ENCODE peak calls at places on chromosomes 2 and 18, in seven cellular contexts. One of them, this sample, is unnamed.

GRCh38 chr2:67322361-67323001 is 74.7 kb upstream of the ETAA1 start:
- DNase-seq in adrenal gland: peak
- DNase-seq in spleen: no peak
- DNase-seq in sigmoid colon: peak
- DNase-seq in A549: peak
- DNase-seq in breast epithelium: no peak
- DNase-seq in uterus: peak
- DNase-seq in this sample: no peak

GRCh38 chr2:182946949-182947348 is 80.5 kb upstream of the FRZB start:
- DNase-seq in uterus: no peak
- DNase-seq in A549: no peak
- DNase-seq in adrenal gland: no peak
- DNase-seq in spleen: no peak
- DNase-seq in breast epithelium: no peak
- DNase-seq in sigmoid colon: no peak
- DNase-seq in this sample: no peak

GRCh38 chr18:25136416-25137132 is 215.4 kb downstream of the ZNF521 start:
- DNase-seq in breast epithelium: no peak
- DNase-seq in sigmoid colon: no peak
- DNase-seq in adrenal gland: peak
- DNase-seq in A549: no peak
- DNase-seq in spleen: no peak
- DNase-seq in uterus: no peak
- DNase-seq in this sample: no peak

GRCh38 chr2:70104231-70105111 is 17.2 kb downstream of the PCBP1 start:
- DNase-seq in adrenal gland: peak
- DNase-seq in uterus: peak
- DNase-seq in spleen: no peak
- DNase-seq in A549: no peak
- DNase-seq in sigmoid colon: peak
- DNase-seq in breast epithelium: no peak
- DNase-seq in this sample: no peak

GRCh38 chr2:102233132-102233884 is 46.5 kb downstream of the IL1RL2 start:
- DNase-seq in adrenal gland: no peak
- DNase-seq in breast epithelium: no peak
- DNase-seq in uterus: no peak
- DNase-seq in sigmoid colon: no peak
- DNase-seq in A549: no peak
- DNase-seq in spleen: no peak
- DNase-seq in this sample: no peak

GRCh38 chr2:39492095-39492590 is 55.1 kb upstream of the MAP4K3 start:
- DNase-seq in sigmoid colon: no peak
- DNase-seq in uterus: no peak
- DNase-seq in adrenal gland: no peak
- DNase-seq in breast epithelium: no peak
- DNase-seq in A549: peak
- DNase-seq in spleen: no peak
- DNase-seq in this sample: no peak

GRCh38 chr2:27086722-27087446 is at the start of gene KHK:
- DNase-seq in A549: peak
- DNase-seq in adrenal gland: peak
- DNase-seq in sigmoid colon: peak
- DNase-seq in uterus: peak
- DNase-seq in breast epithelium: peak
- DNase-seq in spleen: peak
- DNase-seq in this sample: peak

GRCh38 chr2:9993490-9994165 is 42.1 kb downstream of the GRHL1 start:
- DNase-seq in adrenal gland: no peak
- DNase-seq in sigmoid colon: peak
- DNase-seq in breast epithelium: no peak
- DNase-seq in A549: no peak
- DNase-seq in spleen: no peak
- DNase-seq in uterus: no peak
- DNase-seq in this sample: peak

GRCh38 chr18:76374330-76375281 is 120.4 kb downstream of the ZNF516 start:
- DNase-seq in spleen: no peak
- DNase-seq in sigmoid colon: no peak
- DNase-seq in A549: no peak
- DNase-seq in breast epithelium: no peak
- DNase-seq in adrenal gland: no peak
- DNase-seq in uterus: no peak
- DNase-seq in this sample: no peak

GRCh38 chr2:180705122-180705521 is 275.3 kb upstream of the UBE2E3 start:
- DNase-seq in A549: no peak
- DNase-seq in spleen: no peak
- DNase-seq in sigmoid colon: no peak
- DNase-seq in breast epithelium: no peak
- DNase-seq in adrenal gland: no peak
- DNase-seq in uterus: no peak
- DNase-seq in this sample: no peak

GRCh38 chr2:47767497-47767844 is 15.5 kb upstream of the MSH6 start:
- DNase-seq in breast epithelium: no peak
- DNase-seq in adrenal gland: no peak
- DNase-seq in A549: no peak
- DNase-seq in spleen: no peak
- DNase-seq in sigmoid colon: no peak
- DNase-seq in uterus: no peak
- DNase-seq in this sample: no peak

GRCh38 chr2:15772196-15772595 is 168.2 kb upstream of the MYCN start:
- DNase-seq in spleen: no peak
- DNase-seq in uterus: no peak
- DNase-seq in breast epithelium: no peak
- DNase-seq in A549: no peak
- DNase-seq in sigmoid colon: no peak
- DNase-seq in adrenal gland: no peak
- DNase-seq in this sample: no peak

GRCh38 chr2:176174850-176175728 is 13.4 kb upstream of the HOXD1 start:
- DNase-seq in breast epithelium: no peak
- DNase-seq in adrenal gland: peak
- DNase-seq in spleen: no peak
- DNase-seq in sigmoid colon: no peak
- DNase-seq in uterus: peak
- DNase-seq in A549: no peak
- DNase-seq in this sample: no peak

GRCh38 chr18:31497711-31498449 is at the start of gene DSG2:
- DNase-seq in uterus: peak
- DNase-seq in adrenal gland: peak
- DNase-seq in sigmoid colon: peak
- DNase-seq in A549: peak
- DNase-seq in spleen: peak
- DNase-seq in breast epithelium: peak
- DNase-seq in this sample: no peak

GRCh38 chr18:77013777-77014525 is 118.6 kb downstream of the MBP start:
- DNase-seq in spleen: no peak
- DNase-seq in sigmoid colon: peak
- DNase-seq in adrenal gland: peak
- DNase-seq in A549: no peak
- DNase-seq in breast epithelium: peak
- DNase-seq in uterus: peak
- DNase-seq in this sample: peak

GRCh38 chr2:96437512-96437911 is 67.6 kb downstream of the NEURL3 start:
- DNase-seq in breast epithelium: no peak
- DNase-seq in uterus: no peak
- DNase-seq in spleen: no peak
- DNase-seq in A549: no peak
- DNase-seq in adrenal gland: no peak
- DNase-seq in sigmoid colon: no peak
- DNase-seq in this sample: no peak

GRCh38 chr2:147288131-147288530 is 556.7 kb upstream of the ACVR2A start:
- DNase-seq in breast epithelium: no peak
- DNase-seq in sigmoid colon: no peak
- DNase-seq in adrenal gland: no peak
- DNase-seq in A549: no peak
- DNase-seq in spleen: no peak
- DNase-seq in uterus: no peak
- DNase-seq in this sample: no peak

GRCh38 chr2:44708646-44709000 is 232.9 kb upstream of the SIX3 start:
- DNase-seq in A549: no peak
- DNase-seq in breast epithelium: no peak
- DNase-seq in spleen: no peak
- DNase-seq in uterus: no peak
- DNase-seq in adrenal gland: no peak
- DNase-seq in sigmoid colon: no peak
- DNase-seq in this sample: no peak

GRCh38 chr18:3510896-3511295 is 60.9 kb downstream of the TGIF1 start:
- DNase-seq in sigmoid colon: no peak
- DNase-seq in A549: no peak
- DNase-seq in uterus: no peak
- DNase-seq in spleen: no peak
- DNase-seq in breast epithelium: no peak
- DNase-seq in adrenal gland: no peak
- DNase-seq in this sample: no peak

GRCh38 chr2:12059616-12060441 is 313.4 kb downstream of the LPIN1 start:
- DNase-seq in sigmoid colon: no peak
- DNase-seq in spleen: no peak
- DNase-seq in A549: no peak
- DNase-seq in uterus: no peak
- DNase-seq in breast epithelium: no peak
- DNase-seq in adrenal gland: no peak
- DNase-seq in this sample: no peak

GRCh38 chr18:3995476-3996102 is 459.5 kb downstream of the DLGAP1 start:
- DNase-seq in spleen: no peak
- DNase-seq in sigmoid colon: no peak
- DNase-seq in uterus: peak
- DNase-seq in adrenal gland: peak
- DNase-seq in breast epithelium: peak
- DNase-seq in A549: peak
- DNase-seq in this sample: no peak

GRCh38 chr18:22841840-22842239 is 91.3 kb upstream of the RBBP8 start:
- DNase-seq in uterus: no peak
- DNase-seq in spleen: no peak
- DNase-seq in adrenal gland: no peak
- DNase-seq in breast epithelium: peak
- DNase-seq in sigmoid colon: no peak
- DNase-seq in A549: no peak
- DNase-seq in this sample: no peak

GRCh38 chr18:55115606-55116005 is 156.3 kb upstream of the CCDC68 start:
- DNase-seq in uterus: no peak
- DNase-seq in breast epithelium: no peak
- DNase-seq in spleen: no peak
- DNase-seq in A549: no peak
- DNase-seq in adrenal gland: no peak
- DNase-seq in sigmoid colon: no peak
- DNase-seq in this sample: no peak

DNA sequence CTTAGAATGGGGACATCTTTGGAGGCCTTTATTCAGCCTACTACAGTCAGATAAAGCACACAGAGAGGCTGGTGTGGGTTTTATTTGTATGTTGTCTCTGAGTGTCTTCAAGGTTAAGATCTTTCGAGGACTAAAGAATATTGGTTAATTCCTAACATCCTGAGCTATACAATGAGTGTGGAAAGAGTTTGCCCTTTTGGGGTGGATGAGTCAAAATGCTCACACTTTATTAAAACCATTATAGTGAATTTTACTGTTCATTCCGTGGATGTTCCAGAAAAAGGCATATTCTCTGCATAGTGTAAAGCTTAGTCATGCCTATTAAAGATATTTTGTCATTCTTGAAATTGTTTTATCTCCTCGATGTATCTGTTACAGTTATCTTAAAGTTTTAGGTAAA is 29.1 kb upstream of the SLC38A11 start:
- DNase-seq in breast epithelium: no peak
- DNase-seq in sigmoid colon: no peak
- DNase-seq in spleen: no peak
- DNase-seq in uterus: no peak
- DNase-seq in adrenal gland: no peak
- DNase-seq in A549: no peak
- DNase-seq in this sample: no peak
- H3K27ac ChIP-seq in breast epithelium: no peak
- H3K27ac ChIP-seq in sigmoid colon: no peak
- H3K27ac ChIP-seq in spleen: no peak
- H3K27ac ChIP-seq in uterus: no peak
- H3K27ac ChIP-seq in adrenal gland: no peak
- H3K27ac ChIP-seq in A549: no peak
- H3K27ac ChIP-seq in this sample: no peak

GRCh38 chr2:240565267-240566202 is 2.7 kb upstream of the RNPEPL1 start:
- DNase-seq in sigmoid colon: peak
- DNase-seq in adrenal gland: peak
- DNase-seq in uterus: peak
- DNase-seq in A549: peak
- DNase-seq in breast epithelium: peak
- DNase-seq in spleen: peak
- DNase-seq in this sample: peak
- TF ChIP-seq POLR2A in sigmoid colon: no peak
- TF ChIP-seq POLR2A in adrenal gland: peak
- TF ChIP-seq POLR2A in uterus: no peak
- TF ChIP-seq POLR2A in A549: peak
- TF ChIP-seq POLR2A in breast epithelium: no peak
- TF ChIP-seq POLR2A in spleen: no peak
- TF ChIP-seq POLR2A in this sample: no peak

DNA sequence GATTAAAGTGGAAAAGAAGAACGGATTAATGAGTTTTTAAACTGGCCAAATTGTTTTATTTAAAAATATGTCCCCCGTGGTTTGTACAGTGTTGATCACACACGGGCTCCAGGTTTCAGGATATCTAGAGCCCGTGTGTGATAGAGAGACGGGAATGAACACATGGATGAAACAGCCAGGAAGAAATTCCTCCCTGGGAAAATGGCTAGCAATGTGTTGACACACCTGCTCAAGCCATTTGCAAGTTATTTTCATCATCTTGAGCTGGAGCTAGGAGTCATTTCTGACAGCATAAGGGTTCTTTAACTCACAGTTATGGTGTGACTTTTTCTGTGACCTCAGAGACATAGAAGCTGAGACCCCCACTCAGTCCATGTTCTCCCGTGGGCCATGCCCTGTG is 81.6 kb downstream of the LRRFIP1 start:
- DNase-seq in sigmoid colon: no peak
- DNase-seq in A549: no peak
- DNase-seq in breast epithelium: no peak
- DNase-seq in uterus: no peak
- DNase-seq in adrenal gland: no peak
- DNase-seq in spleen: no peak
- DNase-seq in this sample: no peak
- H3K27ac ChIP-seq in sigmoid colon: peak
- H3K27ac ChIP-seq in A549: no peak
- H3K27ac ChIP-seq in breast epithelium: no peak
- H3K27ac ChIP-seq in uterus: no peak
- H3K27ac ChIP-seq in adrenal gland: no peak
- H3K27ac ChIP-seq in spleen: no peak
- H3K27ac ChIP-seq in this sample: peak

GRCh38 chr2:234917245-234917975 is 34.4 kb upstream of the SH3BP4 start:
- DNase-seq in A549: no peak
- DNase-seq in uterus: no peak
- DNase-seq in spleen: no peak
- DNase-seq in sigmoid colon: no peak
- DNase-seq in adrenal gland: no peak
- DNase-seq in breast epithelium: no peak
- DNase-seq in this sample: no peak

GRCh38 chr2:234913208-234913626 is 38.6 kb upstream of the SH3BP4 start:
- DNase-seq in A549: no peak
- DNase-seq in spleen: no peak
- DNase-seq in sigmoid colon: no peak
- DNase-seq in adrenal gland: no peak
- DNase-seq in breast epithelium: no peak
- DNase-seq in uterus: no peak
- DNase-seq in this sample: no peak

GRCh38 chr2:234912437-234912836 is 39.4 kb upstream of the SH3BP4 start:
- DNase-seq in A549: no peak
- DNase-seq in breast epithelium: no peak
- DNase-seq in adrenal gland: no peak
- DNase-seq in uterus: no peak
- DNase-seq in spleen: no peak
- DNase-seq in sigmoid colon: no peak
- DNase-seq in this sample: no peak

GRCh38 chr2:234916674-234917073 is 35.1 kb upstream of the SH3BP4 start:
- DNase-seq in breast epithelium: no peak
- DNase-seq in adrenal gland: no peak
- DNase-seq in A549: no peak
- DNase-seq in uterus: no peak
- DNase-seq in sigmoid colon: no peak
- DNase-seq in spleen: no peak
- DNase-seq in this sample: no peak

GRCh38 chr2:234914371-234915154 is 37.3 kb upstream of the SH3BP4 start:
- DNase-seq in adrenal gland: no peak
- DNase-seq in sigmoid colon: no peak
- DNase-seq in A549: no peak
- DNase-seq in breast epithelium: no peak
- DNase-seq in uterus: no peak
- DNase-seq in spleen: no peak
- DNase-seq in this sample: no peak
- TF ChIP-seq POLR2A in adrenal gland: no peak
- TF ChIP-seq POLR2A in sigmoid colon: no peak
- TF ChIP-seq POLR2A in A549: no peak
- TF ChIP-seq POLR2A in breast epithelium: no peak
- TF ChIP-seq POLR2A in uterus: no peak
- TF ChIP-seq POLR2A in spleen: no peak
- TF ChIP-seq POLR2A in this sample: no peak

This sample was measured in gastrocnemius medialis.